ENCODE peak calls at places on chromosomes 12 and 14, in four cellular contexts. T is left lobe of liver, U is NCI-H460, G is smooth muscle cell of the brain vasculature. P is an unnamed sample.

GRCh38 chr12:77685112-77685511 is 145.6 kb upstream of the NAV3 start:
- DNase-seq in T (peak; percentile 48), U (peak; percentile 57), G (peak; percentile 75), P (peak; percentile 72)

GRCh38 chr14:103074699-103075341 is 9.2 kb upstream of the LBHD2 start:
- DNase-seq in T (peak; percentile 69), U (peak; percentile 26), G (no peak), P (no peak)

GRCh38 chr14:33343016-33343415 is 404.3 kb downstream of the NPAS3 start:
- DNase-seq in T (no peak), U (no peak), G (no peak), P (peak; percentile 3)

GRCh38 chr12:22477166-22477893 is 67.0 kb downstream of the C2CD5 start:
- DNase-seq in T (no peak), U (no peak), G (peak; percentile 24), P (peak; percentile 9)

GRCh38 chr14:85333313-85333712 is 196.6 kb upstream of the FLRT2 start:
- DNase-seq in T (no peak), U (no peak), G (no peak), P (peak; percentile 75)

GRCh38 chr14:54699087-54699530 is 132.2 kb downstream of the SAMD4A start:
- DNase-seq in T (no peak), U (no peak), G (no peak), P (no peak)

GRCh38 chr14:50736932-50737419 is 68.9 kb upstream of the SAV1 start:
- DNase-seq in T (no peak), U (no peak), G (no peak), P (no peak)

GRCh38 chr12:51118706-51119105 is 35.3 kb upstream of the CSRNP2 start:
- DNase-seq in T (no peak), U (no peak), G (no peak), P (peak; percentile 99)

GRCh38 chr14:99685061-99685995 is 1.2 kb downstream of the CYP46A1 start:
- DNase-seq in T (peak; percentile 41), U (no peak), G (no peak), P (no peak)

GRCh38 chr14:50397461-50398196 is 948 bp upstream of the CDKL1 start:
- DNase-seq in T (peak; percentile 69), U (peak; percentile 21), G (no peak), P (peak; percentile 38)

GRCh38 chr14:91311284-91311662 is 66.8 kb upstream of the GPR68 start:
- DNase-seq in T (no peak), U (no peak), G (no peak), P (no peak)

GRCh38 chr12:121196902-121197301 is 13.0 kb upstream of the P2RX4 start:
- DNase-seq in T (no peak), U (no peak), G (no peak), P (peak; percentile 12)

GRCh38 chr12:76878045-76878898 is 547 bp downstream of the CSRP2 start:
- DNase-seq in T (peak; percentile 55), U (no peak), G (no peak), P (peak; percentile 46)

GRCh38 chr14:61387076-61387475 is 65.7 kb downstream of the PRKCH start:
- DNase-seq in T (no peak), U (no peak), G (no peak), P (no peak)

GRCh38 chr14:26415618-26416123 is 182.2 kb downstream of the NOVA1 start:
- DNase-seq in T (peak; percentile 51), U (no peak), G (no peak), P (no peak)

GRCh38 chr14:30267141-30267540 is 291.8 kb upstream of the G2E3 start:
- DNase-seq in T (no peak), U (no peak), G (no peak), P (peak; percentile 60)

GRCh38 chr12:53688134-53688533 is 12.3 kb upstream of the ATP5MC2 start:
- DNase-seq in T (no peak), U (no peak), G (no peak), P (no peak)

GRCh38 chr14:76699901-76700590 is 61.2 kb upstream of the VASH1 start:
- DNase-seq in T (peak; percentile 27), U (no peak), G (no peak), P (no peak)

GRCh38 chr14:35821546-35822411 is 4.4 kb upstream of the BRMS1L start:
- DNase-seq in T (no peak), U (peak; percentile 28), G (no peak), P (peak; percentile 53)

GRCh38 chr12:15829255-15829654 is 40.1 kb upstream of the EPS8 start:
- DNase-seq in T (no peak), U (no peak), G (no peak), P (no peak)

GRCh38 chr14:73744874-73745529 is 30.8 kb upstream of the PNMA1 start:
- DNase-seq in T (no peak), U (no peak), G (no peak), P (peak; percentile 76)

GRCh38 chr12:122862110-122862634 is 26.9 kb downstream of the HIP1R start:
- DNase-seq in T (no peak), U (no peak), G (no peak), P (no peak)

GRCh38 chr12:91778938-91779400 is 366.7 kb downstream of the BTG1 start:
- DNase-seq in T (no peak), U (peak; percentile 93), G (peak; percentile 44), P (peak; percentile 98)

GRCh38 chr12:46269429-46270241 is 792 bp upstream of the SLC38A1 start:
- DNase-seq in T (no peak), U (no peak), G (no peak), P (peak; percentile 64)

GRCh38 chr12:12561305-12562015 is 1.2 kb downstream of the DUSP16 start:
- DNase-seq in T (peak; percentile 75), U (no peak), G (no peak), P (peak; percentile 37)

GRCh38 chr14:96797943-96798349 is 764 bp downstream of the VRK1 start:
- DNase-seq in T (no peak), U (no peak), G (no peak), P (no peak)

GRCh38 chr14:91230363-91231035 is 14.0 kb downstream of the GPR68 start:
- DNase-seq in T (no peak), U (peak; percentile 16), G (no peak), P (peak; percentile 28)

GRCh38 chr14:103130965-103131364 is 7.7 kb downstream of the TNFAIP2 start:
- DNase-seq in T (no peak), U (no peak), G (peak; percentile 51), P (peak; percentile 56)

GRCh38 chr12:108241961-108242360 is 97.2 kb downstream of the CMKLR1 start:
- DNase-seq in T (no peak), U (no peak), G (no peak), P (no peak)

GRCh38 chr14:85316701-85317100 is 213.2 kb upstream of the FLRT2 start:
- DNase-seq in T (no peak), U (no peak), G (no peak), P (no peak)

GRCh38 chr12:51974646-51975045 is 23.1 kb downstream of the ACVR1B start:
- DNase-seq in T (peak; percentile 16), U (no peak), G (no peak), P (no peak)

GRCh38 chr12:57629897-57630471 is 3.0 kb downstream of the B4GALNT1 start:
- DNase-seq in T (peak; percentile 34), U (no peak), G (no peak), P (no peak)

GRCh38 chr12:130838284-130838950 is 633 bp downstream of the STX2 start:
- DNase-seq in T (peak; percentile 92), U (no peak), G (no peak), P (no peak)